ENCODE peak calls at places on chromosomes 5 and 9, in eight cellular contexts. O, W, U, R, G, T, I and V are unnamed samples. For H3K27me3, the result is how much of the 10 kb centered on the place peaks cover.

GRCh38 chr9:129617167-129617566 is 3.7 kb downstream of the C9orf50 start:
- DNase-seq in O (no peak), R (peak), I (no peak), W (no peak), G (no peak), U (peak), T (no peak), V (no peak)

GRCh38 chr9:34282096-34282495 is 47.0 kb downstream of the KIF24 start:
- DNase-seq in W (no peak), O (no peak), R (peak), T (no peak), I (no peak), U (no peak), G (no peak), V (no peak)

GRCh38 chr9:124411514-124412227 is 3.6 kb downstream of the PSMB7 start:
- DNase-seq in T (no peak), I (no peak), W (no peak), U (no peak), R (peak), G (no peak), O (no peak), V (no peak)

GRCh38 chr5:6712136-6712581 is 1.1 kb upstream of the TENT4A start:
- DNase-seq in I (peak), W (peak), G (peak), U (peak), T (peak), O (peak), R (peak), V (peak)

GRCh38 chr9:112119225-112120045 is 55.7 kb downstream of the SUSD1 start:
- DNase-seq in G (peak), I (no peak), R (peak), T (no peak), W (no peak), O (no peak), U (no peak), V (no peak)

GRCh38 chr5:137200906-137201305 is 298.2 kb downstream of the SPOCK1 start:
- DNase-seq in T (no peak), R (no peak), G (no peak), I (no peak), W (no peak), U (peak), O (no peak), V (no peak)

GRCh38 chr5:2797981-2798380 is 46.5 kb upstream of the IRX2 start:
- DNase-seq in G (no peak), U (no peak), W (no peak), I (no peak), O (no peak), T (no peak), R (peak), V (no peak)

GRCh38 chr5:65103674-65104035 is 334.9 kb downstream of the CWC27 start:
- DNase-seq in I (no peak), R (no peak), G (no peak), T (no peak), U (no peak), W (no peak), O (no peak), V (peak)

GRCh38 chr9:137666950-137667670 is 48.3 kb downstream of the EHMT1 start:
- DNase-seq in W (no peak), O (no peak), T (no peak), U (peak), G (peak), R (no peak), I (no peak), V (no peak)

GRCh38 chr9:3244963-3245653 is 280.7 kb downstream of the RFX3 start:
- DNase-seq in G (no peak), O (no peak), T (no peak), W (no peak), R (no peak), I (no peak), U (no peak), V (no peak)

GRCh38 chr5:127029513-127030258 is 672 bp downstream of the MARCHF3 start:
- DNase-seq in R (peak), O (peak), G (peak), T (peak), U (peak), I (peak), W (peak), V (peak)

GRCh38 chr5:367358-368130 is 46.0 kb downstream of the AHRR start:
- DNase-seq in R (no peak), T (peak), I (no peak), G (peak), O (no peak), W (peak), U (no peak), V (no peak)

GRCh38 chr5:14440598-14441401 is 140.8 kb upstream of the OTULINL start:
- DNase-seq in R (no peak), T (peak), U (peak), W (no peak), I (no peak), O (peak), G (peak), V (peak)

GRCh38 chr5:39437469-39437868 is 12.7 kb upstream of the DAB2 start:
- DNase-seq in W (no peak), I (no peak), G (peak), R (no peak), O (no peak), U (no peak), T (no peak), V (no peak)

GRCh38 chr5:87829214-87829551 is 416.5 kb upstream of the CCNH start:
- DNase-seq in R (peak), T (peak), U (no peak), O (peak), I (no peak), W (no peak), G (no peak), V (peak)

GRCh38 chr5:169298193-169298592 is 2.7 kb downstream of the SLIT3 start:
- DNase-seq in W (no peak), U (no peak), O (no peak), G (no peak), T (no peak), I (no peak), R (peak), V (no peak)

GRCh38 chr9:89943309-89943708 is 338.5 kb downstream of the GADD45G start:
- DNase-seq in I (no peak), O (no peak), T (peak), G (no peak), R (no peak), U (no peak), W (no peak), V (no peak)

GRCh38 chr5:96335873-96336272 is 97.2 kb downstream of the PCSK1 start:
- DNase-seq in G (no peak), R (peak), W (no peak), I (no peak), U (no peak), O (no peak), T (no peak), V (no peak)
- H3K27ac ChIP-seq in G (peak), R (peak), W (no peak), I (no peak), U (no peak), O (peak), T (peak), V (peak)

GRCh38 chr9:135019224-135019623 is 68.2 kb upstream of the OLFM1 start:
- DNase-seq in I (no peak), G (no peak), W (no peak), O (no peak), U (no peak), T (no peak), R (no peak), V (no peak)
- H3K4me3 ChIP-seq in I (no peak), G (no peak), W (no peak), O (no peak), U (no peak), T (no peak), R (no peak), V (no peak)

DNA sequence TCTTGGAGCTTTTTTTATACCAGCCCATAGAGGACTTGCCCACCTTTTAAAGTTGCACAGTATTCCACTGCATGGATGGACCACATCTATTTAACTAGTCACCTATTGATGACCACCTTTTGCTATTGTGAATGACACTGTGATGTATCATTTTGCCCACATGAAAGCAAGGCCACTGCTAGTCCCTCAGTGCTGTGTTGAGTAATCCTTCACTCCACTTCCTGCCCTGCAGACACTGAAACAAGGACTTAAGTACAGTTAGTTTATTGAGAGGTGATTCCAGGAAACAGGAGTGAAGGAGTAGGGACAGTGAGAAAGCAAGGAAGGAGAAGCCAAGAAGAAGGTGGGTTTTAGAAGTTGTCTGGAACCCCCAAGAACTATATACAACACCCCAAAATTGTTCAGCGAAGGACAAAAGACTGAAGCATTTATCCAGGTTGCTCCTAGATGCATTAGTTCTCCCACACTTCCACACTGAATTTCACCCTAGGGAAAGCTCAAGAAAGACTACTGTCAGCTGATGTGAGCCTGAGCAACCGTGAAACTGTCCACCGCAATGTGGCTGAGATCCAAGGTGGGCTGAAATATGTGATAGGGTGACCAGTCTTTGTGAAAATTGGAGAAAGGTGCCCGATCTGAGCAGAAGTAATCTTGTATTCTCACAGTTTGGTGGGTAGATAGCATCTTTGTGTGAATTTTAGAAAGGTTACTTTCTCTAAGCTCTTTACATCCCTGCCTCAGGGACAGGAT is 45.2 kb upstream of the ANKRD31 start:
- DNase-seq in R (peak), U (no peak), G (no peak), T (no peak), O (no peak), I (no peak), W (no peak), V (no peak)
- H3K27me3 ChIP-seq in R (under half), U (under half), G (under half), T (under half), O (under half), I (under half), W (under half), V (under half)

DNA sequence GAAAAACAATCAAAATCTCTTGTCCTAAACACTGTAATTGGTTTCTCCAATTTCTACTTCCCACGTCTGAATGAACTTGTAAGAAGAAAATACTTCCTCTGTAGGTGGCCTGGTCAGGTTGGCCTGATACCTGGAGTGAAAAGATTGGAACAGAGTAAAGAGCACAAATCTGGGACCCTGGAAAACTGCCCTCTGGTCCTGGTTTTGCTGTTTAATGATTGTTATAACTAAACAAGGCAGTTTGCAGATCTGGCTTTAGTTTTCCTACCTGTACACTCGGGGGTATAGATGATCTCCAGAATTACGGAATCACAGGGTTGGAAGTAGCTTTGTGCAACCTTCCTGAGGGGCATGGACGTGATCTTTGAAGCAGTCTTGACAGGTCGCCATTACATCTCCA is 67.6 kb downstream of the ZSWIM6 start:
- DNase-seq in W (no peak), R (no peak), U (no peak), I (no peak), O (no peak), T (no peak), G (no peak), V (no peak)
- H3K27ac ChIP-seq in W (no peak), R (no peak), U (no peak), I (no peak), O (no peak), T (no peak), G (no peak), V (no peak)

GRCh38 chr9:98974106-98974505 is 30.4 kb downstream of the COL15A1 start:
- DNase-seq in O (no peak), I (no peak), W (no peak), U (no peak), T (no peak), G (no peak), R (no peak), V (no peak)

GRCh38 chr9:98973546-98973921 is 29.8 kb downstream of the COL15A1 start:
- DNase-seq in R (no peak), G (no peak), O (peak), I (no peak), U (no peak), T (peak), W (no peak), V (no peak)

GRCh38 chr9:98975838-98976237 is 32.1 kb downstream of the COL15A1 start:
- DNase-seq in U (no peak), O (no peak), R (no peak), I (no peak), W (no peak), G (no peak), T (no peak), V (no peak)

GRCh38 chr9:98974554-98974953 is 30.8 kb downstream of the COL15A1 start:
- DNase-seq in W (no peak), T (no peak), U (no peak), I (no peak), R (no peak), O (no peak), G (no peak), V (no peak)

DNA sequence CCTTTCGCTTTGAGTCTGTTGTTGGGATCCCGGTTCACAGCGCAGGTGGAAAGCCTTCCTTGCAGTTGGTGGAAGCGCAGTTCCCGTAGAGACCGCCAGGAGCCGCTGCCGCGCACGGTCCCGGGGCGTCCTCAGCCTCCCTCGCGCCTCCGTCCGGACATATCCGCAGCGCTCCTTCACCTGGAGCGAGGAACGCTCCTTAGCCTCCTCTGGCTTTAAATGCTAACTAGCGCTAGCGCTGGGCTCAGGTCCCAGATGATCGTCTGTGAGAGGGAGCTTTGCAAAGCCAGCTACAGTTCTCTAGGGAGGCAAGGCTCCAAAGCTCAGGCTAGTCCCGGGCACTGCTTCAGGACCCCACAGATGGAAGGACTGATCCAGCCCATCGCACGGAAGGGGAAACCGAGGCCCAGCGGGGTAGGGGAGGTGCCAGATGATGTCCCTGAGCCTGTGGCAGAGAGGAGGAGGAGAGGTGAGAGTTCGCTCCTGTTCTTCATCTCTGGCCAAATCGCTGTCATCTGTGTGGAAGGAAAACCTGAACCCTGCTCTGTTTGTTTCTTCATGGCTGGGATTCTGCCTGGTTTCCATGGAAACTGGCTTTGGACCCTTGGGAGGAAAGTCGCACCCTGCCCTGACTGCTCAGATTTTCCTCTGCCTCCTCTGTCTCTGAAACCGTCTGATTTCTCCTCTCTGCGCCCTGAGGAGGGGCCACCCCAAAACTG is 31.4 kb downstream of the COL15A1 start:
- DNase-seq in I (peak), T (peak), G (peak), R (peak), W (peak), O (peak), U (peak), V (peak)
- H3K4me3 ChIP-seq in I (peak), T (peak), G (peak), R (no peak), W (peak), O (peak), U (peak), V (no peak)

GRCh38 chr9:113873926-113874325 is 2.2 kb upstream of the ZNF618 start:
- DNase-seq in T (no peak), R (no peak), U (no peak), W (no peak), I (no peak), G (no peak), O (no peak), V (no peak)

GRCh38 chr9:113873446-113873845 is 2.7 kb upstream of the ZNF618 start:
- DNase-seq in G (no peak), W (no peak), U (no peak), T (no peak), O (no peak), R (no peak), I (no peak), V (no peak)

GRCh38 chr9:113863345-113863744 is 12.8 kb upstream of the ZNF618 start:
- DNase-seq in T (no peak), W (no peak), U (no peak), R (no peak), O (no peak), G (no peak), I (no peak), V (no peak)

GRCh38 chr9:113872485-113873143 is 3.5 kb upstream of the ZNF618 start:
- DNase-seq in W (no peak), G (no peak), O (no peak), I (no peak), R (peak), U (no peak), T (no peak), V (no peak)

GRCh38 chr9:113868501-113868900 is 7.6 kb upstream of the ZNF618 start:
- DNase-seq in U (no peak), W (no peak), I (no peak), T (no peak), G (no peak), R (no peak), O (no peak), V (peak)
- H3K27me3 ChIP-seq in U (under half), W (under half), I (under half), T (under half), G (under half), R (under half), O (under half), V (under half)